ENCODE peak calls at places on chromosomes 4 and X, in six cellular contexts. Y is NCI-H1417; R is HTR-8/SVneo; L is AG10803; D is GM13976; S is activated CD4-positive, alpha-beta T cell treated with anti-CD3 and anti-CD28 coated beads, Interleukin-2, amount 50 U/mL, for 48 hours. K is an unnamed sample.

GRCh38 chrX:77223046-77223445 is 224.1 kb upstream of the FGF16 start:
- DNase-seq in D (no peak), Y (no peak), S (no peak), L (no peak), R (no peak), K (no peak)

GRCh38 chr4:98905834-98906233 is 23.1 kb downstream of the EIF4E start:
- DNase-seq in Y (no peak), D (no peak), L (peak; percentile 36), R (no peak), S (no peak), K (no peak)

GRCh38 chrX:33336783-33337182 is 125.4 kb upstream of the DMD start:
- DNase-seq in L (no peak), R (no peak), Y (no peak), S (no peak), D (no peak), K (no peak)

GRCh38 chr4:16250665-16251365 is 24.5 kb upstream of the TAPT1 start:
- DNase-seq in R (peak; percentile 8), L (no peak), Y (no peak), D (no peak), S (no peak), K (no peak)

GRCh38 chr4:17385403-17385802 is 126.5 kb downstream of the QDPR start:
- DNase-seq in R (no peak), D (peak; percentile 22), S (no peak), Y (peak; percentile 29), L (peak; percentile 44), K (no peak)

GRCh38 chr4:37990731-37991130 is 30.5 kb downstream of the PTTG2 start:
- DNase-seq in S (no peak), D (no peak), L (no peak), R (no peak), Y (no peak), K (no peak)

GRCh38 chrX:49072712-49073095 is 1.1 kb downstream of the PRAF2 start:
- DNase-seq in Y (no peak), D (no peak), R (no peak), L (no peak), S (no peak), K (no peak)

GRCh38 chrX:18490816-18491215 is 65.4 kb downstream of the CDKL5 start:
- DNase-seq in Y (no peak), S (no peak), L (no peak), R (no peak), D (no peak), K (no peak)

GRCh38 chrX:48945517-48946348 is 11.7 kb downstream of the OTUD5 start:
- DNase-seq in D (peak; percentile 61), Y (no peak), R (peak; percentile 22), S (peak; percentile 53), L (peak; percentile 42), K (peak; percentile 88)

GRCh38 chr4:70778888-70779422 is 57.2 kb downstream of the RUFY3 start:
- DNase-seq in L (no peak), S (no peak), D (no peak), R (no peak), Y (no peak), K (no peak)

GRCh38 chr4:79141530-79141929 is 184.3 kb downstream of the NAA11 start:
- DNase-seq in Y (no peak), D (peak; percentile 17), S (no peak), L (peak; percentile 0), R (no peak), K (no peak)

GRCh38 chr4:183798921-183799307 is 106.2 kb upstream of the STOX2 start:
- DNase-seq in Y (peak; percentile 7), L (no peak), D (no peak), S (no peak), R (no peak), K (no peak)

GRCh38 chrX:16130707-16131106 is 7.3 kb downstream of the GRPR start:
- DNase-seq in D (no peak), Y (peak; percentile 3), L (no peak), R (no peak), S (no peak), K (no peak)

GRCh38 chrX:132227383-132228112 is 8.3 kb upstream of the RAP2C start:
- DNase-seq in Y (no peak), R (no peak), L (peak; percentile 64), S (no peak), D (no peak), K (no peak)

GRCh38 chr4:86896596-86896995 is 4.4 kb upstream of the C4orf36 start:
- DNase-seq in R (no peak), Y (no peak), L (peak; percentile 11), D (no peak), S (no peak), K (no peak)

GRCh38 chrX:130109429-130110378 is 593 bp downstream of the ELF4 start:
- DNase-seq in S (no peak), D (no peak), Y (no peak), L (peak; percentile 25), R (no peak), K (peak; percentile 86)

GRCh38 chrX:130086414-130087207 is 23.7 kb downstream of the ELF4 start:
- DNase-seq in R (no peak), D (peak; percentile 63), L (no peak), S (peak; percentile 71), Y (peak; percentile 70), K (peak; percentile 93)

GRCh38 chrX:54359408-54359807 is 1.6 kb upstream of the WNK3 start:
- DNase-seq in D (no peak), L (no peak), S (no peak), Y (no peak), R (no peak), K (no peak)

GRCh38 chr4:30718021-30718888 is 1.9 kb upstream of the PCDH7 start:
- DNase-seq in D (peak; percentile 25), Y (no peak), S (no peak), L (no peak), R (peak; percentile 53), K (peak; percentile 79)

GRCh38 chr4:186954506-186954905 is 230.8 kb upstream of the FAT1 start:
- DNase-seq in D (no peak), L (no peak), Y (no peak), S (no peak), R (no peak), K (no peak)

GRCh38 chr4:108685036-108685686 is 34.8 kb downstream of the OSTC start:
- DNase-seq in S (no peak), D (no peak), R (no peak), Y (no peak), L (peak; percentile 27), K (no peak)

GRCh38 chr4:141246243-141246642 is 25.5 kb downstream of the ZNF330 start:
- DNase-seq in Y (no peak), L (peak; percentile 88), R (peak; percentile 27), S (no peak), D (no peak), K (no peak)

GRCh38 chr4:124803026-124803425 is 90.5 kb upstream of the ANKRD50 start:
- DNase-seq in Y (no peak), L (no peak), R (no peak), D (no peak), S (no peak), K (no peak)

GRCh38 chr4:79421483-79421882 is 13.5 kb upstream of the GK2 start:
- DNase-seq in Y (no peak), S (no peak), L (no peak), R (no peak), D (no peak), K (no peak)

GRCh38 chrX:15165832-15166231 is 104.1 kb downstream of the ASB9 start:
- DNase-seq in L (no peak), D (no peak), R (no peak), Y (no peak), S (no peak), K (no peak)

GRCh38 chr4:168636506-168637176 is 139.8 kb downstream of the PALLD start:
- DNase-seq in R (no peak), Y (no peak), D (no peak), S (no peak), L (peak; percentile 84), K (no peak)

GRCh38 chr4:71732706-71733105 is 51.2 kb downstream of the GC start:
- DNase-seq in L (peak; percentile 36), S (no peak), Y (peak; percentile 46), D (no peak), R (no peak), K (no peak)

GRCh38 chrX:70289793-70290770 is at the start of the genes KIF4A and PDZD11:
- DNase-seq in D (peak; percentile 92), S (peak; percentile 84), Y (peak; percentile 78), L (peak; percentile 75), R (peak; percentile 98), K (peak; percentile 93)

GRCh38 chrX:40402771-40403533 is 177.8 kb upstream of the ATP6AP2 start:
- DNase-seq in D (no peak), R (peak; percentile 11), S (no peak), Y (no peak), L (peak; percentile 57), K (no peak)

GRCh38 chr4:162683659-162684370 is 482.9 kb downstream of the NAF1 start:
- DNase-seq in L (no peak), R (no peak), D (no peak), Y (no peak), S (no peak), K (no peak)

GRCh38 chr4:13527983-13528822 is 16.1 kb downstream of the NKX3-2 start:
- DNase-seq in Y (peak; percentile 17), L (no peak), D (peak; percentile 79), R (no peak), S (peak; percentile 46), K (peak; percentile 79)

GRCh38 chr4:147828361-147828760 is 96.5 kb downstream of the ARHGAP10 start:
- DNase-seq in S (no peak), D (no peak), L (peak; percentile 68), Y (no peak), R (no peak), K (no peak)